ENCODE peak calls at places on chromosome 4, in five cellular contexts. V is HepG2, N is GM12878, I is K562, D is A549. Z is an unnamed sample.

GRCh38 chr4:74547042-74547441 is 102.1 kb downstream of the AREG start:
- DNase-seq in V (no peak), N (no peak), I (no peak), D (no peak), Z (no peak)

GRCh38 chr4:80219301-80220025 is 22.2 kb downstream of the PRDM8 start:
- DNase-seq in V (no peak), N (no peak), I (peak), D (no peak), Z (peak)

GRCh38 chr4:88008133-88008621 is 742 bp downstream of the PKD2 start:
- DNase-seq in V (peak), N (no peak), I (no peak), D (peak), Z (peak)

GRCh38 chr4:10461091-10461849 is 4.0 kb upstream of the ZNF518B start:
- DNase-seq in V (no peak), N (peak), I (peak), D (peak), Z (peak)

GRCh38 chr4:145739840-145740239 is 59.9 kb downstream of the C4orf51 start:
- DNase-seq in V (no peak), N (no peak), I (no peak), D (no peak), Z (no peak)

GRCh38 chr4:177441803-177442622 is at the start of gene AGA:
- DNase-seq in V (peak), N (peak), I (peak), D (peak), Z (peak)

GRCh38 chr4:10781805-10782204 is 97.2 kb upstream of the CLNK start:
- DNase-seq in V (no peak), N (no peak), I (no peak), D (no peak), Z (no peak)

GRCh38 chr4:151859646-151860045 is 98.8 kb upstream of the GATB start:
- DNase-seq in V (no peak), N (no peak), I (no peak), D (no peak), Z (no peak)

GRCh38 chr4:7938513-7939376 is 916 bp downstream of the AFAP1 start:
- DNase-seq in V (no peak), N (no peak), I (no peak), D (no peak), Z (peak)

GRCh38 chr4:7722716-7723115 is 216.9 kb downstream of the AFAP1 start:
- DNase-seq in V (no peak), N (no peak), I (no peak), D (no peak), Z (no peak)

GRCh38 chr4:8747467-8747841 is 124.2 kb downstream of the HMX1 start:
- DNase-seq in V (no peak), N (no peak), I (no peak), D (no peak), Z (no peak)

GRCh38 chr4:54660591-54660990 is 2.8 kb downstream of the KIT start:
- DNase-seq in V (no peak), N (no peak), I (no peak), D (no peak), Z (no peak)

GRCh38 chr4:105164548-105164947 is 17.9 kb downstream of the TET2 start:
- DNase-seq in V (no peak), N (no peak), I (no peak), D (no peak), Z (no peak)

GRCh38 chr4:150647008-150647407 is 65.1 kb downstream of the MAB21L2 start:
- DNase-seq in V (no peak), N (no peak), I (no peak), D (no peak), Z (no peak)

GRCh38 chr4:26076896-26077295 is 162.9 kb downstream of the SMIM20 start:
- DNase-seq in V (no peak), N (no peak), I (no peak), D (no peak), Z (no peak)

GRCh38 chr4:26076000-26076587 is 162.1 kb downstream of the SMIM20 start:
- DNase-seq in V (no peak), N (peak), I (no peak), D (no peak), Z (no peak)

GRCh38 chr4:26073886-26074560 is 160.0 kb downstream of the SMIM20 start:
- DNase-seq in V (no peak), N (no peak), I (no peak), D (no peak), Z (no peak)

GRCh38 chr4:26074672-26075071 is 160.7 kb downstream of the SMIM20 start:
- DNase-seq in V (no peak), N (peak), I (no peak), D (no peak), Z (peak)

GRCh38 chr4:26075588-26075987 is 161.6 kb downstream of the SMIM20 start:
- DNase-seq in V (no peak), N (no peak), I (no peak), D (no peak), Z (no peak)
- TF ChIP-seq REST in V (no peak), N (no peak), I (no peak), D (no peak), Z (no peak)

GRCh38 chr4:23368081-23368697 is 521.7 kb downstream of the PPARGC1A start:
- DNase-seq in V (peak), N (no peak), I (peak), D (no peak), Z (peak)
- TF ChIP-seq JUNB in V (no peak), N (no peak), I (no peak), D (no peak), Z (no peak)

DNA sequence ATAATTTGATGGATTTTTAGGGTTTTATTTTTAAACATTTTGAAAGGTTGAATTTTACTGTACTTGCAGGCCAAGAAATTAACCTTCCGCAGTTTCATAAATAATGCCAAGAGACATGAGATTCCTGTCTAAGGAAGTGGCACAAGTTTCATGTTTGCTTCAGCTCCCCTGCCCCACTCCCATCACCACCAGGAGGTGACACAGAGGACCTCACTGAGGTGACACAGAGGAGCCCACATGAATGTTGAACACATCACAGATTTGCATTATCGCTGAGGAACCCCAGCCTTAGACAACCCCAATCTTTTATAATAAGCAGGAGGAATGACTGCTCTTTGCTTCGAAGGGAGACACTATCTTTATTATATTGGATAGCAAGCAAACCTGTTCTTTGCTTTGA is 491.4 kb upstream of the ATOH1 start:
- DNase-seq in V (no peak), N (no peak), I (no peak), D (no peak), Z (no peak)
- TF ChIP-seq CTCF in V (no peak), N (no peak), I (no peak), D (no peak), Z (no peak)

GRCh38 chr4:147909225-147909624 is 177.3 kb downstream of the ARHGAP10 start:
- DNase-seq in V (no peak), N (no peak), I (no peak), D (no peak), Z (no peak)
- TF ChIP-seq REST in V (no peak), N (no peak), I (no peak), D (no peak), Z (no peak)

DNA sequence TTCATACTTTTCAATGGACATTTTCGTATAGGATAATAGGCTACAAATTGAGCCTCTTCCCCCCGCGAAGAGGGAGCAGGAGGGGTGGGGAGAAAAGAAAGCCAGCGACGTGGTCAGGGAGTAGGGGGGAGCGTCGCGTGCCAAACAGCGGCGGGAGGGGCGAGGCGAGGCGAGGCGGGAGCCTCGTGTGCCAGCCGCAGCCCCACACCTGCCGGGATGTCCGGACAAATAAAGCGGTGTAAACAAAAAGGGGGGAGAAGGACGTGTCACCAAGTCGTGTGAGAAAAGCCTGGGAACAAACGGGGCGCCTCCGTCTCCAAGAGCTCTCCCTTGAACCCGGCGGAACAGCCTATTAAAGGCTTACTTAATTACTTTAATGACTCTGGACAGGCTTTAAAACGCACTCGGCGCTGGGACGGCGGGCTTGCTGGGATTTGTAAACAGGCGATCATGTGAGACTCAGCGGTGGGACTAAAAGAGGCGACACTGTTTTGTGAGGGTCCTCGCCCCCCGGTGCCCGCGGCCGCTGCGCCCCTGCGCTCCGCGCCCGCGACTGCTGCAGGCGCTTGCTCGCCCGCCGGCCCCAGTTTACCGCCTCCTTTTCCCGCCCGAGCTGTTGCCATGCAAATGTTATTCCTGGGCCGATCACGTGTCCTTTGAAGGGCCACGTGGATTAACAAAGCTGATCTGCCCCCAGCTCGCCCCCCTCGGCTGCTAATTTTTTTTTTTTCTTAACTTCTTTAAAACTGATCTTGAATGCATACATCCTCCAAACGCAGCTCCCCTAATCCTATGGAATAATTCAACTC is at the start of gene HELT:
- DNase-seq in V (no peak), N (no peak), I (no peak), D (no peak), Z (peak)
- TF ChIP-seq JUNB in V (no peak), N (no peak), I (no peak), D (no peak), Z (no peak)

GRCh38 chr4:40264995-40265909 is 68.4 kb downstream of the RHOH start:
- DNase-seq in V (no peak), N (no peak), I (peak), D (no peak), Z (no peak)
- TF ChIP-seq CTCF in V (no peak), N (no peak), I (peak), D (no peak), Z (no peak)

DNA sequence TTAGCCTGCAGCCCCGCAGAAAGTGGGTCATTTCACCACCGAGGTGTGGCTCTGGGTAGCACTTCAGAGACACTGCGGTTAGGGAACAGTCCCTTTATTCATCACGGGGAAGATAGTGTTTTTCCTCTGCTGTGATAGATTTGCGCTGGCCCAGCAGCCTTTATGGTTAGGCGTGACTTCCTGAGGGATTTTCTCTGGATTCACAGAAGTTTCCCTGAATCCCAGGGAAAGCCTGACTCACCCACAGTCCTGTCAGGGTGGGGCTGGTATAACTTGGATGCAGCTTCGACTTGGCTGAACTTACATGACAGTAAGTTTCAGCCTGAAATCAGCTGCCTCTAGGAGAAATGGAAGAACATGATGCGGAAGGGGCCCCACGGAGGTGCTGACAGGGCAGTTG is 196.3 kb upstream of the HHIP start:
- DNase-seq in V (no peak), N (no peak), I (no peak), D (no peak), Z (no peak)
- TF ChIP-seq REST in V (no peak), N (no peak), I (no peak), D (no peak), Z (no peak)

GRCh38 chr4:163473576-163473975 is at the start of gene TKTL2:
- DNase-seq in V (no peak), N (no peak), I (peak), D (no peak), Z (no peak)
- TF ChIP-seq JUNB in V (no peak), N (no peak), I (no peak), D (no peak), Z (no peak)

Z was measured in GM23338.